ENCODE peak calls at places on chromosomes 3 and 15, in eight cellular contexts. Y is central memory CD8-positive, alpha-beta T cell; F is DMS 273 treated with DMSO at 0.1 percent for 48 hours; V is RWPE2; D is MM.1S; E is COR-L47; S is DND-41; B is EL. I is an unnamed sample.
A peak's percentile ranks its signal among the peaks of the same experiment; 100 is the strongest.

GRCh38 chr3:111541911-111542483 is at the start of gene CD96:
- DNase-seq in V (no peak), D (no peak), Y (peak; percentile 77), E (no peak), S (peak; percentile 83), B (no peak), F (no peak), I (no peak)

GRCh38 chr3:151169700-151170224 is 33.3 kb downstream of the GPR171 start:
- DNase-seq in V (no peak), E (no peak), F (no peak), B (no peak), S (peak; percentile 54), D (peak; percentile 14), Y (no peak), I (no peak)

GRCh38 chr15:38996111-38996541 is 431.5 kb upstream of the RASGRP1 start:
- DNase-seq in D (no peak), Y (no peak), E (no peak), V (no peak), S (no peak), F (no peak), B (peak; percentile 89), I (no peak)

GRCh38 chr15:30827625-30828303 is 76.0 kb upstream of the FAN1 start:
- DNase-seq in E (no peak), Y (no peak), D (no peak), V (no peak), B (no peak), S (no peak), F (no peak), I (no peak)

GRCh38 chr15:67043939-67044771 is 21.2 kb upstream of the SMAD3 start:
- DNase-seq in S (no peak), B (peak; percentile 98), D (no peak), Y (no peak), F (no peak), E (no peak), V (peak; percentile 86), I (no peak)

GRCh38 chr3:57927916-57928315 is 80.3 kb upstream of the FLNB start:
- DNase-seq in E (no peak), Y (no peak), S (no peak), F (no peak), V (no peak), B (no peak), D (no peak), I (no peak)

GRCh38 chr15:34753236-34753894 is 1.4 kb downstream of the GJD2 start:
- DNase-seq in E (no peak), B (peak; percentile 55), D (no peak), V (no peak), Y (no peak), S (no peak), F (no peak), I (no peak)

GRCh38 chr3:99686955-99687612 is 48.7 kb downstream of the COL8A1 start:
- DNase-seq in S (peak; percentile 41), Y (no peak), V (no peak), B (peak; percentile 65), D (peak; percentile 67), E (peak; percentile 14), F (peak; percentile 1), I (peak; percentile 13)

GRCh38 chr3:37338500-37338899 is 164.1 kb upstream of the LRRFIP2 start:
- DNase-seq in B (no peak), S (no peak), E (no peak), D (no peak), V (no peak), Y (no peak), F (no peak), I (no peak)

GRCh38 chr3:149784064-149784704 is 8.2 kb downstream of the ANKUB1 start:
- DNase-seq in B (peak; percentile 71), S (no peak), D (no peak), Y (no peak), E (no peak), V (no peak), F (no peak), I (no peak)

GRCh38 chr15:69921626-69922624 is 175.8 kb downstream of the TLE3 start:
- DNase-seq in D (no peak), F (no peak), Y (no peak), V (no peak), S (no peak), E (no peak), B (no peak), I (no peak)

GRCh38 chr3:125128861-125129501 is 73.2 kb upstream of the HEG1 start:
- DNase-seq in S (no peak), E (no peak), Y (no peak), F (no peak), D (no peak), V (no peak), B (peak; percentile 88), I (no peak)

GRCh38 chr3:122974764-122975162 is 52.8 kb downstream of the SEMA5B start:
- DNase-seq in E (no peak), B (peak; percentile 64), Y (no peak), D (no peak), S (peak; percentile 21), F (no peak), V (no peak), I (no peak)

GRCh38 chr3:55629432-55629831 is 142.3 kb upstream of the WNT5A start:
- DNase-seq in E (peak; percentile 53), B (no peak), Y (no peak), D (no peak), F (no peak), S (no peak), V (no peak), I (no peak)

GRCh38 chr3:159565313-159565712 is 423.3 kb upstream of the IL12A start:
- DNase-seq in F (no peak), S (no peak), D (no peak), V (no peak), B (no peak), E (no peak), Y (no peak), I (no peak)

GRCh38 chr15:32676095-32676643 is 34.7 kb downstream of the SCG5 start:
- DNase-seq in F (no peak), D (no peak), E (no peak), Y (no peak), V (no peak), S (no peak), B (no peak), I (no peak)

GRCh38 chr15:46041907-46042306 is 407.1 kb downstream of the SQOR start:
- DNase-seq in S (no peak), D (no peak), V (no peak), E (no peak), F (no peak), B (no peak), Y (no peak), I (no peak)

GRCh38 chr3:100875239-100875638 is 118.0 kb downstream of the ABI3BP start:
- DNase-seq in Y (no peak), S (no peak), D (no peak), B (peak; percentile 81), E (peak; percentile 17), V (peak; percentile 62), F (peak; percentile 38), I (no peak)

GRCh38 chr15:67678948-67679347 is 136.4 kb downstream of the MAP2K5 start:
- DNase-seq in D (no peak), Y (no peak), B (no peak), F (no peak), S (no peak), E (peak; percentile 8), V (no peak), I (no peak)

GRCh38 chr15:73951591-73951990 is 25.3 kb downstream of the LOXL1 start:
- DNase-seq in D (no peak), E (no peak), Y (no peak), S (no peak), V (peak; percentile 58), B (no peak), F (no peak), I (no peak)

GRCh38 chr3:38346584-38347410 is at the start of gene XYLB:
- DNase-seq in E (peak; percentile 49), F (peak; percentile 18), V (peak; percentile 83), D (peak; percentile 89), Y (peak; percentile 44), B (peak; percentile 83), S (peak; percentile 80), I (no peak)

GRCh38 chr3:119937229-119937628 is 155.3 kb downstream of the NR1I2 start:
- DNase-seq in B (no peak), S (peak; percentile 60), F (no peak), Y (peak; percentile 32), E (no peak), V (no peak), D (peak; percentile 12), I (no peak)

GRCh38 chr3:172087827-172088580 is 48.6 kb downstream of the FNDC3B start:
- DNase-seq in E (no peak), V (no peak), S (no peak), B (no peak), Y (no peak), D (peak; percentile 83), F (peak; percentile 32), I (no peak)

GRCh38 chr3:191123231-191123630 is 75.8 kb upstream of the OSTN start:
- DNase-seq in Y (no peak), E (no peak), S (no peak), F (no peak), D (no peak), B (no peak), V (no peak), I (no peak)

GRCh38 chr3:55687526-55687925 is 200.4 kb upstream of the WNT5A start:
- DNase-seq in V (no peak), S (no peak), F (no peak), D (peak; percentile 41), Y (no peak), B (no peak), E (no peak), I (no peak)

GRCh38 chr15:52783191-52783829 is 6.8 kb downstream of the ONECUT1 start:
- DNase-seq in D (no peak), V (no peak), B (no peak), F (no peak), E (no peak), Y (no peak), S (no peak), I (no peak)

GRCh38 chr3:73475717-73476116 is 149.0 kb downstream of the PDZRN3 start:
- DNase-seq in Y (no peak), E (no peak), B (no peak), V (no peak), D (peak; percentile 30), F (no peak), S (peak; percentile 18), I (no peak)

I was measured in NCI-H1694.